ENCODE peak calls at places on chromosomes 6 and 20, in seven cellular contexts. C, Y, J, H, Q, L and I are unnamed samples.

GRCh38 chr6:28757429-28758045 is 166.2 kb downstream of the TRIM27 start:
- DNase-seq in C (no peak), Y (no peak), J (peak; percentile 83), H (no peak), Q (no peak), L (no peak), I (no peak)

GRCh38 chr6:1614448-1614766 is 4.7 kb downstream of the FOXC1 start:
- DNase-seq in C (no peak), Y (no peak), J (no peak), H (no peak), Q (no peak), L (no peak), I (no peak)

GRCh38 chr20:48822178-48822577 is 5.6 kb downstream of the PREX1 start:
- DNase-seq in C (no peak), Y (no peak), J (no peak), H (no peak), Q (no peak), L (no peak), I (no peak)

GRCh38 chr6:382883-383420 is 8.6 kb upstream of the IRF4 start:
- DNase-seq in C (no peak), Y (no peak), J (no peak), H (no peak), Q (no peak), L (no peak), I (no peak)

GRCh38 chr20:9025643-9026042 is 43.2 kb upstream of the PLCB4 start:
- DNase-seq in C (peak; percentile 25), Y (no peak), J (peak; percentile 55), H (peak; percentile 73), Q (peak; percentile 87), L (no peak), I (no peak)

GRCh38 chr6:137874204-137875001 is 7.3 kb downstream of the TNFAIP3 start:
- DNase-seq in C (no peak), Y (no peak), J (peak; percentile 31), H (no peak), Q (peak; percentile 63), L (no peak), I (no peak)

GRCh38 chr20:22763257-22763906 is 179.0 kb upstream of the FOXA2 start:
- DNase-seq in C (peak; percentile 74), Y (no peak), J (peak; percentile 84), H (peak; percentile 30), Q (no peak), L (no peak), I (no peak)

GRCh38 chr6:129901910-129902309 is 40.8 kb upstream of the TMEM244 start:
- DNase-seq in C (no peak), Y (no peak), J (no peak), H (peak; percentile 37), Q (peak; percentile 22), L (no peak), I (no peak)

GRCh38 chr6:135922170-135922569 is 70.7 kb downstream of the PDE7B start:
- DNase-seq in C (peak; percentile 95), Y (no peak), J (peak; percentile 68), H (peak; percentile 93), Q (peak; percentile 100), L (peak; percentile 86), I (no peak)

GRCh38 chr20:11502051-11502450 is 415.6 kb upstream of the BTBD3 start:
- DNase-seq in C (peak; percentile 31), Y (no peak), J (no peak), H (no peak), Q (no peak), L (no peak), I (no peak)

GRCh38 chr6:139395891-139396299 is 21.4 kb upstream of the CITED2 start:
- DNase-seq in C (no peak), Y (no peak), J (no peak), H (no peak), Q (no peak), L (no peak), I (no peak)

GRCh38 chr6:30884521-30885480 is 482 bp downstream of the DDR1 start:
- DNase-seq in C (peak; percentile 74), Y (no peak), J (no peak), H (peak; percentile 54), Q (no peak), L (no peak), I (peak; percentile 87)

GRCh38 chr6:145502417-145502816 is 232.9 kb downstream of the EPM2A start:
- DNase-seq in C (peak; percentile 4), Y (no peak), J (peak; percentile 2), H (peak; percentile 11), Q (peak; percentile 7), L (no peak), I (no peak)

GRCh38 chr6:50850223-50850751 is 31.6 kb downstream of the TFAP2B start:
- DNase-seq in C (no peak), Y (no peak), J (no peak), H (peak; percentile 40), Q (no peak), L (no peak), I (no peak)

GRCh38 chr6:3566812-3567211 is 110.0 kb upstream of the SLC22A23 start:
- DNase-seq in C (peak; percentile 6), Y (no peak), J (no peak), H (no peak), Q (peak; percentile 79), L (peak; percentile 8), I (no peak)

GRCh38 chr6:56549014-56549413 is 93.7 kb downstream of the DST start:
- DNase-seq in C (peak; percentile 36), Y (no peak), J (no peak), H (peak; percentile 60), Q (peak; percentile 45), L (no peak), I (no peak)

GRCh38 chr6:21022343-21023107 is 488.3 kb downstream of the CDKAL1 start:
- DNase-seq in C (peak; percentile 89), Y (peak; percentile 75), J (no peak), H (peak; percentile 97), Q (peak; percentile 10), L (no peak), I (peak; percentile 41)

GRCh38 chr6:153084393-153084792 is 46.7 kb downstream of the RGS17 start:
- DNase-seq in C (peak; percentile 68), Y (no peak), J (no peak), H (peak; percentile 30), Q (peak; percentile 74), L (no peak), I (no peak)

GRCh38 chr20:53276143-53276542 is 304.0 kb downstream of the TSHZ2 start:
- DNase-seq in C (no peak), Y (no peak), J (no peak), H (no peak), Q (no peak), L (no peak), I (no peak)

GRCh38 chr6:49202923-49203322 is 260.1 kb downstream of the MMUT start:
- DNase-seq in C (peak; percentile 10), Y (no peak), J (no peak), H (no peak), Q (no peak), L (no peak), I (no peak)

GRCh38 chr20:16714765-16715164 is 15.1 kb upstream of the SNRPB2 start:
- DNase-seq in C (no peak), Y (no peak), J (no peak), H (no peak), Q (no peak), L (no peak), I (no peak)

GRCh38 chr6:5751525-5752252 is 255.0 kb downstream of the NRN1 start:
- DNase-seq in C (peak; percentile 36), Y (no peak), J (no peak), H (no peak), Q (no peak), L (no peak), I (no peak)

GRCh38 chr20:37669062-37669772 is 24.6 kb upstream of the CTNNBL1 start:
- DNase-seq in C (no peak), Y (no peak), J (no peak), H (peak; percentile 63), Q (no peak), L (no peak), I (no peak)

GRCh38 chr6:156905801-156906200 is 128.6 kb downstream of the ARID1B start:
- DNase-seq in C (no peak), Y (no peak), J (no peak), H (peak; percentile 18), Q (no peak), L (no peak), I (no peak)

DNA sequence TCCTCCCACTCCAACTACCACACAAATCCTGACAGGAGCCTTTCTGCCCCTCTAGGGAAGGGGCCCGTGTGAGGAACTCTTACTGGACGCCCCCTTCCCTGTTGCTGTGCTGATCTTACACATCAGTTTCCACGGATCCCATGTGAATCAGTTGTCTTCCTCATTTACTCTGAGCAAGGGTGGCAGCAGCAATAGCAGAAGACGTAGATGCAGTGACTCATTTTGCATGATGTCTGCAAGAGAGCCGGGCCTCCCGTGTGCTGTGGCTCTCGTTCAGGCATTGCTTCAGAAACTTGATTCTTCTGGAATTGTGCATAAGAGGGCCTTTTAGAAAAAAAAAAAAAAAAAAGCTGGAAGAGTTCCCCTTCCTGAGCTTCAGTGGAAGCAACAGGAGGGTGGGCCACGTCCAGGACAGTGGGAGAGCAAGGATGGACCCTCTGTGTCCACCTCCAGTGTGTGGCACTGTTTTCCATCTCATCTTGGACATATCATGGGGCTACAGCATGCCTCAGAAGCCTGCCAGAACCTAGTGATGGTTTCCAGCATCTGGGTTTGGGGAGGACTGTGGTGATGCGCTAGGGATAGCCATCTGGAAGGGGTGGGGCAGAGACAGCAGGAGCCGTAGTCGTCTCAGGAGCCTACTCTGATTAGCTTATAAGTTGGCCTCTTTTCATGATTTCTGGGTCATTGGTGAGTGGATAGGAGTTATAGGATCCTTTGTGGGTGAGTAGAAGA is 62.1 kb downstream of the FOXO3 start:
- DNase-seq in C (peak; percentile 94), Y (no peak), J (peak; percentile 10), H (no peak), Q (peak; percentile 99), L (peak; percentile 80), I (no peak)
- TF ChIP-seq CTCF in C (no peak), Y (no peak), J (no peak), H (no peak), Q (peak; percentile 30), L (peak; percentile 35), I (no peak)

GRCh38 chr20:34829191-34829590 is 3.7 kb upstream of the NCOA6 start:
- DNase-seq in C (no peak), Y (no peak), J (peak; percentile 10), H (no peak), Q (no peak), L (no peak), I (no peak)
- TF ChIP-seq CTCF in C (no peak), Y (no peak), J (no peak), H (peak; percentile 11), Q (no peak), L (no peak), I (no peak)

DNA sequence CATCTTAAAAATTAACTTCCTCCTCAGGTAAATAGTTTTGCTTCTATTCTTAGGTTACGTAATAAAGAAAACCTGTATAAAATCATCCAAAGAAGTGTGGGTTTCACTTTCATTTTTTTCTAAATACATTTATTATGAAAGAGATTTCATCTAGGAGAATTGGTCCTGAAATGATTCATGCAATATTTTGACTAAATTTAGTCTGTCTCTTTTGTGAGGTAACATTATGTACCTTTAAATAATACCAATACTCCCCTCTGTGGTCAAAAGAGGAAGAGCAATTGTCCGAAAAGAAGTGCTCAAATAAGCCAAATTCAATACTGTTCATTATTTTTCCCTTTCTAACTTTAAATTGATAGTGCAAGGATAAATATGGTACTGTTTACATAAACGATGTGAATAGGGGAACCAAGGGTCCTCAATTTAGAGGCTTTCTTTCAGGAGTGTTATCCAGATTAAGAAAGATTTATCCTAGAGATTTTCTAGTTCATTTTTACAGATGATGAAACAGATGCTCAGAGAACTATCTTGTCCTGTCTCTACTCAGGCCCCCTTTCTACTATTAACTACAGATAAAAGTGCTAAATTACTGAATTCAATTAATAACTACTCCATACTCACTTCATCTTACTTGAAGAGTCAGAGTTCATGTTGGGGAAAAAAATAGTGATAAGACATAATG is 26.2 kb downstream of the CYP39A1 start:
- DNase-seq in C (peak; percentile 38), Y (peak; percentile 5), J (peak; percentile 16), H (peak; percentile 73), Q (peak; percentile 53), L (peak; percentile 4), I (peak; percentile 25)
- TF ChIP-seq CTCF in C (peak; percentile 53), Y (peak; percentile 43), J (peak; percentile 43), H (peak; percentile 83), Q (peak; percentile 70), L (peak; percentile 62), I (peak; percentile 24)

GRCh38 chr20:38726849-38727601 is 2.7 kb downstream of the SLC32A1 start:
- DNase-seq in C (no peak), Y (no peak), J (no peak), H (no peak), Q (peak; percentile 29), L (no peak), I (peak; percentile 62)
- TF ChIP-seq CTCF in C (peak; percentile 19), Y (peak; percentile 38), J (no peak), H (peak; percentile 45), Q (peak; percentile 29), L (peak; percentile 7), I (no peak)